ENCODE peak calls at places on chromosomes 4 and X, in ten cellular contexts. B, Z, N, T, W, R, S, J, Q and V are unnamed samples.

GRCh38 chr4:1862055-1862911 is 6.3 kb upstream of the LETM1 start:
- DNase-seq in B (no peak), S (no peak), W (no peak), T (no peak), Z (no peak), N (no peak), J (no peak), Q (no peak), R (no peak), V (peak)

GRCh38 chr4:90127706-90128345 is 632 bp downstream of the CCSER1 start:
- DNase-seq in Z (no peak), Q (no peak), R (peak), N (no peak), B (no peak), S (no peak), J (no peak), W (no peak), T (no peak), V (no peak)

GRCh38 chr4:10893417-10893816 is 208.8 kb upstream of the CLNK start:
- DNase-seq in Q (no peak), B (no peak), W (no peak), N (peak), R (no peak), T (no peak), J (no peak), S (no peak), Z (no peak), V (peak)

GRCh38 chr4:129583868-129584267 is 487.9 kb downstream of the C4orf33 start:
- DNase-seq in R (no peak), W (no peak), S (no peak), Z (no peak), B (no peak), T (no peak), Q (no peak), J (no peak), N (no peak), V (no peak)

GRCh38 chr4:78661923-78662521 is 110.5 kb downstream of the ANXA3 start:
- DNase-seq in Z (no peak), N (peak), R (no peak), W (no peak), J (no peak), S (no peak), T (no peak), B (no peak), Q (peak), V (no peak)

GRCh38 chr4:153523941-153524386 is 57.8 kb downstream of the TMEM131L start:
- DNase-seq in S (no peak), W (no peak), J (no peak), N (no peak), R (no peak), Z (no peak), Q (no peak), B (no peak), T (no peak), V (no peak)

GRCh38 chr4:7103031-7103598 is 35.3 kb upstream of the GRPEL1 start:
- DNase-seq in R (peak), S (peak), N (peak), J (peak), T (peak), Q (no peak), W (peak), B (peak), Z (peak), V (peak)

GRCh38 chr4:100811046-100811445 is 293.2 kb upstream of the EMCN start:
- DNase-seq in Z (no peak), T (no peak), R (no peak), B (no peak), W (no peak), J (no peak), S (no peak), N (no peak), Q (no peak), V (no peak)

GRCh38 chr4:98794565-98795205 is 134.2 kb downstream of the EIF4E start:
- DNase-seq in B (peak), Z (no peak), R (no peak), W (no peak), N (peak), T (no peak), J (no peak), S (no peak), Q (peak), V (peak)

GRCh38 chrX:31213941-31214340 is 142.1 kb upstream of the FTHL17 start:
- DNase-seq in R (no peak), W (no peak), Z (peak), N (peak), S (no peak), J (no peak), Q (no peak), B (no peak), T (peak), V (no peak)

GRCh38 chrX:129719931-129720520 is 18.8 kb upstream of the XPNPEP2 start:
- DNase-seq in R (no peak), Q (no peak), J (no peak), S (no peak), B (no peak), Z (no peak), N (no peak), W (no peak), T (no peak), V (no peak)

GRCh38 chrX:50618788-50619558 is 148.3 kb upstream of the DGKK start:
- DNase-seq in R (no peak), J (no peak), Q (no peak), W (no peak), N (no peak), Z (no peak), B (no peak), S (no peak), T (no peak), V (no peak)

GRCh38 chrX:41085883-41086626 is 810 bp downstream of the USP9X start:
- DNase-seq in S (peak), T (peak), R (peak), Q (no peak), J (peak), Z (peak), B (peak), W (no peak), N (peak), V (peak)